ENCODE peak calls at places on chromosomes 13 and 19, in ten cellular contexts. O, M, Y, L, W, X, A, C, F and E are unnamed samples.

GRCh38 chr19:1233361-1233667 is 4.5 kb downstream of the CBARP start:
- DNase-seq in F (no peak), L (no peak), X (no peak), W (no peak), O (no peak), M (no peak), A (no peak), Y (peak; percentile 89), C (peak; percentile 78), E (no peak)

GRCh38 chr13:30857636-30858035 is 48.4 kb upstream of the MEDAG start:
- DNase-seq in L (no peak), A (no peak), F (no peak), C (no peak), W (no peak), M (no peak), O (no peak), X (no peak), Y (no peak), E (no peak)

GRCh38 chr19:55683449-55684261 is 8.6 kb downstream of the EPN1 start:
- DNase-seq in M (no peak), F (peak; percentile 74), L (no peak), X (peak; percentile 76), O (no peak), Y (peak; percentile 88), A (no peak), C (no peak), W (no peak), E (no peak)

GRCh38 chr13:71867101-71867814 is at the start of gene DACH1:
- DNase-seq in M (peak; percentile 36), Y (peak; percentile 55), F (peak; percentile 71), W (peak; percentile 20), L (no peak), A (peak; percentile 76), C (peak; percentile 17), O (peak; percentile 59), X (peak; percentile 56), E (peak; percentile 86)

GRCh38 chr13:37409756-37410155 is 188.8 kb downstream of the POSTN start:
- DNase-seq in A (no peak), M (no peak), X (no peak), F (no peak), L (no peak), W (peak; percentile 46), Y (no peak), C (no peak), O (no peak), E (no peak)

GRCh38 chr19:23145617-23146415 is 29.0 kb downstream of the ZNF730 start:
- DNase-seq in A (no peak), X (no peak), M (no peak), Y (no peak), L (no peak), O (no peak), F (no peak), W (no peak), C (no peak), E (no peak)

GRCh38 chr13:74074723-74075122 is 59.5 kb downstream of the KLF12 start:
- DNase-seq in L (no peak), M (no peak), O (no peak), Y (no peak), F (no peak), C (no peak), A (no peak), W (peak; percentile 46), X (no peak), E (no peak)

GRCh38 chr19:57888494-57889231 is at the start of gene ZNF814:
- DNase-seq in C (peak; percentile 90), M (peak; percentile 78), A (peak; percentile 91), L (peak; percentile 90), X (peak; percentile 85), W (peak; percentile 84), Y (peak; percentile 68), O (peak; percentile 86), F (peak; percentile 86), E (peak; percentile 97)

GRCh38 chr13:38228322-38228721 is 121.3 kb upstream of the UFM1 start:
- DNase-seq in O (no peak), C (no peak), Y (no peak), X (no peak), W (no peak), M (no peak), F (no peak), L (no peak), A (no peak), E (no peak)

GRCh38 chr13:62837895-62838294 is 1422.2 kb upstream of the PCDH20 start:
- DNase-seq in C (no peak), L (no peak), Y (no peak), A (no peak), O (no peak), F (no peak), W (peak; percentile 93), X (no peak), M (no peak), E (no peak)

GRCh38 chr13:40422588-40423235 is 243.7 kb downstream of the FOXO1 start:
- DNase-seq in F (no peak), Y (no peak), C (no peak), M (no peak), O (no peak), A (no peak), X (no peak), W (no peak), L (no peak), E (no peak)

GRCh38 chr19:11495885-11496284 is 9.8 kb downstream of the ZNF653 start:
- DNase-seq in C (no peak), F (no peak), A (no peak), Y (no peak), X (no peak), M (no peak), W (no peak), L (no peak), O (no peak), E (no peak)

GRCh38 chr19:33446156-33446917 is 72.8 kb downstream of the CEBPG start:
- DNase-seq in Y (no peak), W (peak; percentile 57), L (no peak), F (no peak), M (peak; percentile 19), A (peak; percentile 51), X (peak; percentile 40), C (no peak), O (no peak), E (no peak)

GRCh38 chr13:113275387-113275786 is 21.7 kb upstream of the LAMP1 start:
- DNase-seq in A (no peak), L (peak; percentile 37), W (peak; percentile 75), M (peak; percentile 62), O (no peak), X (peak; percentile 59), C (peak; percentile 40), F (peak; percentile 43), Y (peak; percentile 52), E (peak; percentile 73)

DNA sequence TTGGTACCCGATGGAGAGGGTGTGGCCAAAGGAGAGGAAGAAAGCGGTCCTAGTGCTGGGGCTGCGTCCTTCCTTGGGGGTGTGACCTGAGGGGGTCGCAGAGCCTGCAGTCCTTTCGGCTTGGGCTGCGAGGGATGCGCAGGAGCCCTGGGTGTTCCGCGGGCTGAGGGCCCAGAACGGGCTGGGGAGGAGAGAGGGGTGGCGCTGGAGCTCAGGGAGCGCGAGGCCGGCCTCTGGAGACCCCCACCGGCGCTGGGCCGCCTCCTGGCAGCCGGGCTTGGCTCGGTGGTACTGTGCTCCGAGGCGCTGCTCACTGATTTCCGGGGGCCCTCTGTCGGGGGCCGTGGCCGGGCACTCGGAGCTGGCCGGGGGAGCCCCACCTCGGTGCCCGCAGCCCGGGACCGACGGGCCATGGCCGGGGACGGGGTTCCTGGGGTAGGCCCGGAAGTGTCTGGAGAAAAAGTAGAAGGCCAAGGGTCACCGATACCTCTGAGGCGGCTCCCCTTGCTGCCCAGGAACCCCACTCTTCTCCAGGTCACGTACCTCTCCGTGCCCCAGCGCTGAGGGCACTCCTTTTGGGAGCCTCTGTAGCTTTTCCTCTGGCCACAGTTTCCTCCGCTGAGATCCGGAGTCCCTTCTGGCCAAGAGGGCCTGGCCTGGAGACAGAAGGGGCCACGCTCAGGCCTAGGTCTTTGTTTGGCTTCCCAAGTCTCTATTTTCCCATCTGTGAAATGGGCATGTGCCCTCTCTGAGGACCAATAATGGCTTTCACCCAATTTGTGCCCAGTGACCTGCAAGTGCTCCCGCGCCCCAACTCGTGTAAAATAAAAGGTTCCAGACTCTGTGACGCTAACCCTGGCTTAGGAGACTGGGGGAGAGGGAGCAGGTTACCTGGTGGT is 1.6 kb downstream of the PRR36 start:
- DNase-seq in C (no peak), W (no peak), A (no peak), O (no peak), Y (no peak), M (peak; percentile 60), L (no peak), X (peak; percentile 48), F (no peak), E (no peak)
- H3K4me3 ChIP-seq in C (no peak overlapping the region), W (no peak overlapping the region), A (peak overlapping the region; percentile 46), O (no peak overlapping the region), Y (no peak overlapping the region), M (no peak overlapping the region), L (no peak overlapping the region), X (no peak overlapping the region), F (no peak overlapping the region), E (no peak overlapping the region)

DNA sequence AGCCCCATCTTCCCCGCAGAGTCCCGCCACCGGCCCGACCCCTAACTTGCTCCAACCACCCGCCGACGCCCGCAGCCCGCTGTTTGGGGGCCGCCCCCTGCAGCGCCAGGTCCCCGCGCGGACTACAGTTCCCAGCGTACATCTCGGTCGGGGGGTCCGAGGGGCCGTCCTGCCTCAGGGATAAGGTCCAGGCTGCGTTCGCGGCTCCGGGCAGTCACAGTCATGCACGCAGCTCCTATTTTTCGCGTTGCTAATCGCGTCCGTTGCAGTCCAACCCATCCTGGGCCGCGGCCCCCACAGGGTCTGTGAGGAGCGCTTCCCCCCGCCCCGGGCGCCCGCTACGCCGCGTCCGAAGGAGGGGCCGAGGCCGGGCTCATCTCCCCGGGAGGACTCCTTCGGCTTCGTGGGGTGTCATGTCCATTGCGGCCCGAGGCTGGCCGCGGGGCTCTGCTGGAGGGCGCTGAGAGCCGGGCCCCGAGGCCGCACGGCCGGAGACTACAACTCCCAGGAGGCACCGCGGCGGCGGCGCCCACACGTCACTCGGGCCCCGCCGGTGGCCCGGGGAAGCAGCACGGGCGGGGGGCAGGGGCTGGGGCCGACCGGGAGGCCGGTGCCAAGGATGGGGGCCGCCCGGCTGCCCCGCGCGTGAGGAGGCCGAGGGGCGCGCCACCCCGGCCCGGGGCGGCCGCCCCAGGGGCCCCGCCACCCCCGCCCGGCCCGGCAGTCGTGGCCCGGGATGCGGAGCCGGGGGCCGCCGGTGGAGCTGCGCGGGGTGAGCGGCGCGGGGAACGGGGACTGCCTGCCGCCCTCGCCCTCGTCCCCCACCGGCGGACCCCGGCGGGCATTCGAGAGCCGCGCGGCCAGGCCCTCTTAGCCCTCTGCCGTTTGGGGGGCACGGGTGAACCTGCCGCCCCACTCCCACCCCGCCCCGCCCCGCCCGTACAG is at the start of gene MAP3K10:
- DNase-seq in X (peak; percentile 85), O (peak; percentile 81), C (peak; percentile 59), Y (peak; percentile 71), A (peak; percentile 94), F (peak; percentile 78), W (peak; percentile 51), L (peak; percentile 59), M (peak; percentile 85), E (peak; percentile 82)
- TF ChIP-seq POLR2A in X (peak; percentile 47), O (no peak), C (no peak), Y (no peak), A (peak; percentile 19), F (no peak), W (no peak), L (peak; percentile 40), M (no peak), E (peak; percentile 18)

GRCh38 chr19:3149089-3149488 is 13.3 kb downstream of the GNA15 start:
- DNase-seq in F (no peak), W (no peak), Y (no peak), X (no peak), C (no peak), L (no peak), M (no peak), A (no peak), O (no peak), E (no peak)
- H3K27ac ChIP-seq in F (no peak overlapping the region), W (no peak overlapping the region), Y (no peak overlapping the region), X (no peak overlapping the region), C (no peak overlapping the region), L (no peak overlapping the region), M (no peak overlapping the region), A (no peak overlapping the region), O (no peak overlapping the region), E (no peak overlapping the region)

GRCh38 chr13:22927008-22927393 is 253.8 kb upstream of the SGCG start:
- DNase-seq in A (peak; percentile 71), F (no peak), L (no peak), C (no peak), O (no peak), M (no peak), X (no peak), W (no peak), Y (no peak), E (no peak)
- H3K4me3 ChIP-seq in A (peak overlapping the region; percentile 71), F (peak overlapping the region; percentile 40), L (peak overlapping the region; percentile 52), C (peak overlapping the region; percentile 34), O (no peak overlapping the region), M (peak overlapping the region; percentile 61), X (peak overlapping the region; percentile 20), W (no peak overlapping the region), Y (no peak overlapping the region), E (no peak overlapping the region)